ENCODE peak calls at places on chromosomes 13 and 19, in nine cellular contexts. H, U, E, Y, V, J, K, L and Q are unnamed samples.

GRCh38 chr13:29596064-29596418 is 553 bp upstream of the SLC7A1 start:
- DNase-seq in H (no peak), U (no peak), E (no peak), Y (no peak), V (no peak), J (no peak), K (no peak), L (no peak), Q (no peak)

GRCh38 chr13:42119875-42120274 is 71.4 kb downstream of the DGKH start:
- DNase-seq in H (no peak), U (no peak), E (no peak), Y (no peak), V (no peak), J (peak), K (no peak), L (no peak), Q (no peak)

GRCh38 chr19:3409346-3410064 is 43.1 kb downstream of the NFIC start:
- DNase-seq in H (no peak), U (no peak), E (no peak), Y (no peak), V (no peak), J (no peak), K (no peak), L (peak), Q (peak)

GRCh38 chr19:2827840-2828489 is 8.3 kb downstream of the ZNF554 start:
- DNase-seq in H (no peak), U (no peak), E (no peak), Y (no peak), V (no peak), J (no peak), K (no peak), L (no peak), Q (no peak)

GRCh38 chr19:16249826-16250434 is 52.2 kb downstream of the AP1M1 start:
- DNase-seq in H (no peak), U (peak), E (no peak), Y (no peak), V (no peak), J (no peak), K (no peak), L (no peak), Q (no peak)

GRCh38 chr19:10291554-10292205 is 1.9 kb downstream of the ICAM5 start:
- DNase-seq in H (no peak), U (no peak), E (no peak), Y (no peak), V (no peak), J (no peak), K (no peak), L (no peak), Q (peak)

GRCh38 chr19:6218497-6219146 is 61.2 kb downstream of the MLLT1 start:
- DNase-seq in H (peak), U (peak), E (peak), Y (peak), V (peak), J (peak), K (peak), L (peak), Q (peak)

GRCh38 chr13:23928985-23929384 is 31.7 kb upstream of the C1QTNF9B start:
- DNase-seq in H (no peak), U (peak), E (no peak), Y (peak), V (no peak), J (no peak), K (peak), L (no peak), Q (no peak)

GRCh38 chr19:32238076-32238475 is 107.3 kb upstream of the ZNF507 start:
- DNase-seq in H (no peak), U (no peak), E (no peak), Y (no peak), V (no peak), J (no peak), K (no peak), L (no peak), Q (peak)

GRCh38 chr13:27853871-27854270 is 61.6 kb downstream of the GSX1 start:
- DNase-seq in H (no peak), U (no peak), E (no peak), Y (no peak), V (no peak), J (no peak), K (no peak), L (no peak), Q (no peak)

GRCh38 chr13:48393698-48394085 is 19.2 kb downstream of the LPAR6 start:
- DNase-seq in H (no peak), U (no peak), E (no peak), Y (no peak), V (no peak), J (no peak), K (no peak), L (no peak), Q (no peak)

GRCh38 chr19:46192990-46193650 is 36.4 kb upstream of the IGFL1 start:
- DNase-seq in H (no peak), U (peak), E (peak), Y (peak), V (no peak), J (no peak), K (peak), L (peak), Q (peak)

GRCh38 chr19:53621885-53622710 is 9.7 kb upstream of the DPRX start:
- DNase-seq in H (no peak), U (no peak), E (no peak), Y (no peak), V (no peak), J (no peak), K (peak), L (no peak), Q (no peak)

GRCh38 chr19:12800873-12801465 is 631 bp downstream of the PRDX2 start:
- DNase-seq in H (no peak), U (peak), E (no peak), Y (no peak), V (peak), J (no peak), K (no peak), L (no peak), Q (no peak)

GRCh38 chr19:15595069-15595468 is 19.9 kb upstream of the CYP4F8 start:
- DNase-seq in H (no peak), U (no peak), E (no peak), Y (no peak), V (no peak), J (no peak), K (peak), L (no peak), Q (peak)